ENCODE peak calls at places on chromosomes 1 and 21, in nine cellular contexts. C is A549, F is adrenal gland, B is prostate gland, H is H1, Z is stomach, I is uterus, T is tibial nerve, D is K562. Q is an unnamed sample.

GRCh38 chr1:44827197-44828002 is 15.7 kb downstream of the PTCH2 start:
- DNase-seq in T (no peak), D (peak; percentile 55), I (no peak), F (no peak), C (no peak), H (peak; percentile 71), B (no peak), Z (peak; percentile 53), Q (no peak)

GRCh38 chr21:37200641-37201480 is 66.3 kb downstream of the VPS26C start:
- DNase-seq in T (no peak), H (no peak), Z (no peak), C (no peak), B (no peak), I (no peak), F (no peak), D (no peak), Q (no peak)

GRCh38 chr1:85203573-85204169 is 2.9 kb upstream of the SYDE2 start:
- DNase-seq in C (no peak), Z (no peak), F (no peak), I (no peak), T (no peak), H (no peak), B (no peak), D (no peak), Q (no peak)

GRCh38 chr1:229641306-229641705 is 15.3 kb downstream of the URB2 start:
- DNase-seq in T (no peak), H (no peak), C (no peak), Z (no peak), B (no peak), D (no peak), F (no peak), I (no peak), Q (no peak)

GRCh38 chr1:36231191-36231590 is 6.9 kb downstream of the THRAP3 start:
- DNase-seq in C (no peak), D (no peak), T (no peak), B (peak; percentile 46), H (no peak), I (no peak), Z (no peak), F (no peak), Q (no peak)

GRCh38 chr1:88983791-88984552 is 8.5 kb downstream of the KYAT3 start:
- DNase-seq in C (peak; percentile 49), Z (no peak), F (no peak), D (peak; percentile 44), B (no peak), T (no peak), I (no peak), H (no peak), Q (no peak)

GRCh38 chr1:78760858-78761257 is 111.2 kb downstream of the IFI44 start:
- DNase-seq in H (no peak), F (no peak), Z (no peak), C (peak; percentile 4), B (no peak), I (no peak), D (no peak), T (no peak), Q (no peak)

GRCh38 chr1:50959303-50959912 is 659 bp downstream of the FAF1 start:
- DNase-seq in H (no peak), Z (no peak), T (peak; percentile 12), D (peak; percentile 26), F (peak; percentile 60), B (peak; percentile 24), C (no peak), I (no peak), Q (no peak)

GRCh38 chr1:112105557-112105956 is 116.1 kb upstream of the KCND3 start:
- DNase-seq in H (no peak), Z (no peak), F (no peak), B (no peak), D (no peak), I (no peak), C (no peak), T (no peak), Q (no peak)

GRCh38 chr1:74343191-74343590 is 108.0 kb downstream of the TNNI3K start:
- DNase-seq in D (no peak), T (no peak), C (no peak), Z (no peak), F (no peak), H (no peak), B (no peak), I (peak; percentile 17), Q (no peak)

GRCh38 chr1:153525088-153525713 is 10.6 kb downstream of the S100A6 start:
- DNase-seq in I (peak; percentile 62), B (no peak), F (no peak), D (no peak), Z (no peak), H (no peak), T (no peak), C (no peak), Q (no peak)

GRCh38 chr1:7630378-7630777 is 140.7 kb upstream of the VAMP3 start:
- DNase-seq in I (no peak), B (no peak), D (no peak), H (no peak), Z (no peak), C (no peak), F (no peak), T (no peak), Q (no peak)

GRCh38 chr1:244751271-244751895 is 84.1 kb upstream of the COX20 start:
- DNase-seq in C (no peak), B (no peak), F (no peak), I (no peak), Z (no peak), H (no peak), T (no peak), D (no peak), Q (no peak)

GRCh38 chr1:16018749-16019515 is 1.1 kb upstream of the HSPB7 start:
- DNase-seq in H (no peak), D (no peak), C (no peak), Z (no peak), I (no peak), F (no peak), T (no peak), B (no peak), Q (no peak)

GRCh38 chr21:34807881-34808568 is 139.2 kb downstream of the CLIC6 start:
- DNase-seq in F (peak; percentile 73), T (no peak), I (peak; percentile 43), Z (peak; percentile 41), B (no peak), H (no peak), C (peak; percentile 70), D (no peak), Q (no peak)

DNA sequence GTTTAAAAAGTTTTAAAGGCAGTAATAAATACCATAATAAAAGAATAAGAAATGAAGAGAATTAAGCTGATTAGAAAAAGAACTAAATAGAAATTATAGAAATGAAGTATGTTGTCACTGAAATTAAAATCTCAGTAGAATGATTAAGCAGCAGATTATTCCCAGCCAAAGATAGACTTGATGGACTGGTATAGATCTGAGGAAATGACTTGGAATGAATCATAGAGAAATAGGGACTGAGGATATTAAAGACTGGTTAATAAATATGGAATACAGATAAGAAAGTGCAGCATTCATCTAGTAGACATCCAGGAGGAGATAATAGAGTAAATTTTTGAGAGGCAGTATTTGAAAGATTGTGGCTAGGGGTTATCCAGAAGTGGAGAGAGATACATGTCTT is 28.7 kb downstream of the MARK1 start:
- DNase-seq in I (no peak), B (no peak), C (no peak), F (no peak), Z (no peak), D (no peak), H (no peak), T (no peak), Q (no peak)
- TF ChIP-seq POLR2A in I (no peak), B (no peak), C (no peak), F (no peak), Z (no peak), D (no peak), H (no peak), T (no peak), Q (no peak)

GRCh38 chr1:234967121-234967520 is 161.5 kb downstream of the TOMM20 start:
- DNase-seq in T (no peak), H (no peak), C (no peak), F (no peak), Z (no peak), I (no peak), B (no peak), D (no peak), Q (no peak)
- H3K4me3 ChIP-seq in T (no peak overlapping the region), H (no peak overlapping the region), C (no peak overlapping the region), F (no peak overlapping the region), Z (no peak overlapping the region), I (no peak overlapping the region), B (no peak overlapping the region), D (no peak overlapping the region), Q (no peak overlapping the region)

GRCh38 chr1:178539291-178539690 is 26.4 kb downstream of the TEX35 start:
- DNase-seq in F (no peak), D (no peak), H (no peak), I (no peak), C (no peak), B (no peak), T (no peak), Z (no peak), Q (no peak)

GRCh38 chr1:178537445-178538090 is 24.7 kb downstream of the TEX35 start:
- DNase-seq in Z (no peak), B (no peak), F (no peak), C (peak; percentile 22), T (no peak), I (no peak), H (no peak), D (no peak), Q (no peak)

GRCh38 chr1:178536844-178537371 is 24.0 kb downstream of the TEX35 start:
- DNase-seq in H (no peak), C (peak; percentile 82), I (peak; percentile 36), B (no peak), F (peak; percentile 62), Z (peak; percentile 75), D (no peak), T (no peak), Q (no peak)

GRCh38 chr1:178540204-178540603 is 27.3 kb downstream of the TEX35 start:
- DNase-seq in I (no peak), H (no peak), C (no peak), T (no peak), Z (no peak), F (no peak), B (no peak), D (peak; percentile 35), Q (no peak)

DNA sequence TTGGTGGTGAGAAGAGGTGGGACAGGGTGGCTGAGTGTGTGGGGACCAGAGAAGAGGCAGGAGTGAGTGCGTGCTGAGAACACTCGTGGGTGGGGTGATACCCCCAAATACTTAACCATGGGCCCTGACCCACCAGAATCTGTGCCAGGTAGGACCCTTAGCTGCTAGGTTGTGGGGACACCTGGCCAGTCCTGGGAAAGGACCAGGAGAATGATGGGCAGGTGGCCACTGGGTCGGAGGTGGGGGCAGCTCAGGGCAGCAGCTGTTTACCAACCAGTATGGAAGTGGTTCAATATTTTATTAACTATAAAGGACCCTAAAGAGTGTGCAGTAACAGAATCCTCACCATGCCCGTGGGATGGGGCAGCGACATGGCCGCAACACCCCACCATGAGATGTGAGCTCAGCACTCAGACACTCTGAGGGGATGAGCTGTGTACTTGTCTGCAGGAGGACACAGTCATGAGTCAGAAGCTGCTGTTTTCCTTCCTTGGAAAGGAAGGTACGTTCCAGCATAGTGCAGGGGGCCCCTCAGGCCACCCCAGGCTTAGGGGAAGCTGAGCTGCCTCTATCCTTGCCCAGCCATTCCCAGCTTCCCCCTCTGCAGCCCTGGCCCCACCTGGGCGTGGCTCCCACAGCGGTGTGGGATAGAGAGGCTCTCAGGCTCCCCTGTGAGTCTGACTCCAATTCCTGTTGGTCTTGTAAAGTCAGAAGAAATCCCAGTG is 25.4 kb downstream of the TEX35 start:
- DNase-seq in H (no peak), C (peak; percentile 36), F (no peak), T (no peak), I (no peak), D (no peak), B (no peak), Z (no peak), Q (no peak)
- H3K27ac ChIP-seq in H (no peak overlapping the region), C (peak overlapping the region; percentile 83), F (no peak overlapping the region), T (no peak overlapping the region), I (no peak overlapping the region), D (no peak overlapping the region), B (no peak overlapping the region), Z (peak overlapping the region; percentile 62), Q (no peak overlapping the region)

GRCh38 chr1:226786550-226786949 is 47.5 kb upstream of the ITPKB start:
- DNase-seq in F (no peak), I (no peak), Z (no peak), H (no peak), B (no peak), C (no peak), D (no peak), T (no peak), Q (no peak)
- TF ChIP-seq POLR2A in F (no peak), I (no peak), Z (no peak), H (no peak), B (no peak), C (no peak), D (no peak), T (no peak), Q (no peak)

Q was measured in breast epithelium.